ENCODE peak calls at places on chromosome 21, in eight cellular contexts. H is uterus, N is coronary artery, F is prostate gland, X is nephron progenitor cell, P is fibroblast of villous mesenchyme, M is breast epithelium, D is psoas muscle. Y is an unnamed sample.
A peak's percentile ranks its signal among the peaks of the same experiment; 100 is the strongest.

GRCh38 chr21:33478858-33479678 is 706 bp downstream of the TMEM50B start:
- DNase-seq in H (peak; percentile 20), N (peak; percentile 75), F (peak; percentile 12), X (peak; percentile 63), P (peak; percentile 34), M (no peak), D (peak; percentile 70), Y (peak; percentile 76)

GRCh38 chr21:45279446-45280177 is 8.1 kb downstream of the POFUT2 start:
- DNase-seq in H (peak; percentile 12), N (peak; percentile 50), F (no peak), X (no peak), P (no peak), M (peak; percentile 31), D (peak; percentile 28), Y (no peak)

GRCh38 chr21:34889287-34889536 is 159.9 kb downstream of the RUNX1 start:
- DNase-seq in H (peak; percentile 36), N (peak; percentile 83), F (peak; percentile 39), X (peak; percentile 49), P (peak; percentile 77), M (no peak), D (peak; percentile 76), Y (no peak)

GRCh38 chr21:28142692-28143091 is 850.0 kb downstream of the LTN1 start:
- DNase-seq in H (no peak), N (no peak), F (no peak), X (no peak), P (peak; percentile 84), M (no peak), D (no peak), Y (no peak)

GRCh38 chr21:38247738-38248509 is 8.9 kb upstream of the KCNJ15 start:
- DNase-seq in H (no peak), N (no peak), F (no peak), X (no peak), P (no peak), M (no peak), D (no peak), Y (no peak)

GRCh38 chr21:46099476-46099875 is 1.6 kb downstream of the COL6A2 start:
- DNase-seq in H (peak; percentile 50), N (peak; percentile 77), F (peak; percentile 3), X (no peak), P (peak; percentile 78), M (no peak), D (peak; percentile 59), Y (no peak)

GRCh38 chr21:17512245-17513213 is at the start of gene CXADR:
- DNase-seq in H (peak; percentile 65), N (no peak), F (peak; percentile 92), X (peak; percentile 89), P (peak; percentile 48), M (peak; percentile 76), D (no peak), Y (peak; percentile 86)

GRCh38 chr21:15054606-15055239 is 10.1 kb downstream of the NRIP1 start:
- DNase-seq in H (no peak), N (no peak), F (peak; percentile 36), X (no peak), P (no peak), M (no peak), D (no peak), Y (no peak)

GRCh38 chr21:35204850-35205564 is 155.9 kb upstream of the RUNX1 start:
- DNase-seq in H (peak; percentile 83), N (peak; percentile 85), F (peak; percentile 21), X (no peak), P (peak; percentile 83), M (no peak), D (peak; percentile 70), Y (peak; percentile 24)

GRCh38 chr21:44919111-44919912 is 1.4 kb downstream of the ITGB2 start:
- DNase-seq in H (no peak), N (no peak), F (no peak), X (no peak), P (no peak), M (no peak), D (peak; percentile 29), Y (no peak)

GRCh38 chr21:42861311-42862122 is 17.8 kb downstream of the WDR4 start:
- DNase-seq in H (no peak), N (no peak), F (no peak), X (no peak), P (no peak), M (no peak), D (no peak), Y (no peak)

GRCh38 chr21:45513003-45513706 is 29.1 kb downstream of the SLC19A1 start:
- DNase-seq in H (no peak), N (no peak), F (peak; percentile 85), X (no peak), P (no peak), M (peak; percentile 82), D (peak; percentile 38), Y (no peak)

GRCh38 chr21:16002872-16003466 is 273.2 kb downstream of the USP25 start:
- DNase-seq in H (no peak), N (no peak), F (no peak), X (no peak), P (peak; percentile 29), M (no peak), D (no peak), Y (no peak)

GRCh38 chr21:35319684-35320083 is 270.6 kb upstream of the RUNX1 start:
- DNase-seq in H (no peak), N (no peak), F (no peak), X (no peak), P (no peak), M (no peak), D (no peak), Y (no peak)

GRCh38 chr21:46633561-46633960 is 1.9 kb upstream of the PRMT2 start:
- DNase-seq in H (no peak), N (no peak), F (no peak), X (no peak), P (no peak), M (no peak), D (no peak), Y (no peak)

GRCh38 chr21:35686156-35686555 is 374.2 kb downstream of the SETD4 start:
- DNase-seq in H (no peak), N (no peak), F (no peak), X (no peak), P (peak; percentile 80), M (no peak), D (no peak), Y (no peak)

GRCh38 chr21:33189237-33189636 is 40.5 kb upstream of the IFNAR2 start:
- DNase-seq in H (no peak), N (no peak), F (no peak), X (no peak), P (no peak), M (no peak), D (no peak), Y (no peak)

GRCh38 chr21:43864806-43865470 is at the start of gene AGPAT3:
- DNase-seq in H (no peak), N (no peak), F (no peak), X (peak; percentile 56), P (peak; percentile 10), M (no peak), D (no peak), Y (peak; percentile 83)

GRCh38 chr21:46599251-46599572 is 5.7 kb downstream of the S100B start:
- DNase-seq in H (no peak), N (no peak), F (no peak), X (no peak), P (peak; percentile 81), M (no peak), D (no peak), Y (peak; percentile 16)

GRCh38 chr21:20570824-20571232 is 427.4 kb upstream of the NCAM2 start:
- DNase-seq in H (no peak), N (no peak), F (no peak), X (no peak), P (no peak), M (no peak), D (no peak), Y (no peak)
- TF ChIP-seq CTCF in H (no peak), N (no peak), F (no peak), X (no peak), P (no peak), M (no peak), D (no peak), Y (no peak)

DNA sequence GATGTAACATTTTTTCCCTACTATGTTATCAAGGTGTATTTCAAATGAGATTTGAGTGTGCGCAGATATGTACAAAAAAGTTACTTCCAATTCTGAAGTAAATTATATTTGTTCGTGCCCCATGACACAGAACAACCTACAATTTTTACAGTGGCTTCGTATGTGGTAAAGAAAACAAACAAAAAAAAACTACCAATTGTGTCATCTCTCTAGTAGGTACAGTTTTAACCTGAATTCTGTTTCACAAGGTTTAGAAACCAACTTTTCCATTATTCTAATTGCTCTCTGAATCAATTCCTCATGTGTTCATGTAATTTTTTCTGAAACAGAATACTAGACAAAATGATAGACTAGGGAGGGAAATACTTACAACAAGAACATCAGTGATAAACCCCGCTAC is 7.4 kb downstream of the SCAF4 start:
- DNase-seq in H (no peak), N (no peak), F (no peak), X (no peak), P (no peak), M (no peak), D (no peak), Y (no peak)
- TF ChIP-seq CTCF in H (no peak), N (no peak), F (no peak), X (no peak), P (no peak), M (no peak), D (no peak), Y (no peak)

GRCh38 chr21:24514081-24514733 is 1093.1 kb downstream of the MRPL39 start:
- DNase-seq in H (no peak), N (no peak), F (no peak), X (no peak), P (no peak), M (no peak), D (no peak), Y (no peak)
- TF ChIP-seq CTCF in H (no peak), N (no peak), F (peak; percentile 20), X (peak; percentile 37), P (peak; percentile 17), M (peak; percentile 28), D (peak; percentile 23), Y (no peak)

GRCh38 chr21:36994501-36995189 is 11.9 kb upstream of the RIPPLY3 start:
- DNase-seq in H (no peak), N (no peak), F (no peak), X (no peak), P (no peak), M (no peak), D (no peak), Y (no peak)

GRCh38 chr21:36999131-36999898 is 7.2 kb upstream of the RIPPLY3 start:
- DNase-seq in H (no peak), N (peak; percentile 26), F (no peak), X (no peak), P (no peak), M (no peak), D (no peak), Y (no peak)

GRCh38 chr21:37001446-37001845 is 5.1 kb upstream of the RIPPLY3 start:
- DNase-seq in H (no peak), N (no peak), F (no peak), X (no peak), P (no peak), M (no peak), D (no peak), Y (no peak)

GRCh38 chr21:37005548-37006242 is 807 bp upstream of the RIPPLY3 start:
- DNase-seq in H (no peak), N (peak; percentile 28), F (no peak), X (peak; percentile 36), P (no peak), M (no peak), D (no peak), Y (no peak)

DNA sequence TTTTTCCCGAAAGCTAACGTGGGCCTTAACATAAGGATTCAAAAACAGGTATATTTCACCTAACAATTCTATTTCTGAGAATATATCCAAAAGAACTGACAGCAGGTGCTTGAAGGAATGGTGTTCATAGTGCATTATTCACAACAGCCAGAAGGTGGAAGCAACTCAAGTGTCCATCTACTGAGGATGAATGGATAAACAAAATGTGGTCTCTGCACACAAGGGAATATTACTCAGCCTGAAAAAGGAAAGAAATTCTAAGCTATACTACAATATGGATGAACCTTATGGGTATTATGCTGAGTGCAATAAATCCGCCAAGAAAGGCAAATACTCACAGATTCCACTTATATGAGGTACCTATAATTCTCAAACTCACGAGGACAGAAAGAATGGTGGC is 6.1 kb upstream of the RIPPLY3 start:
- DNase-seq in H (no peak), N (no peak), F (no peak), X (no peak), P (no peak), M (no peak), D (no peak), Y (no peak)
- TF ChIP-seq CTCF in H (no peak), N (no peak), F (no peak), X (no peak), P (no peak), M (no peak), D (no peak), Y (no peak)

Y was measured in GM20000.